ENCODE peak calls at places on chromosome 16, in five cellular contexts. One of them, this sample, is unnamed.

GRCh38 chr16:31215287-31216115 is 1.4 kb downstream of the PYDC1 start:
- DNase-seq in ovary: peak
- DNase-seq in right lobe of liver: no peak
- DNase-seq in breast epithelium: peak
- DNase-seq in spleen: peak
- DNase-seq in this sample: no peak

GRCh38 chr16:56451753-56452689 is 667 bp downstream of the OGFOD1 start:
- DNase-seq in ovary: no peak
- DNase-seq in right lobe of liver: peak
- DNase-seq in breast epithelium: no peak
- DNase-seq in spleen: no peak
- DNase-seq in this sample: peak

GRCh38 chr16:66712512-66712911 is 16.0 kb upstream of the CMTM4 start:
- DNase-seq in ovary: no peak
- DNase-seq in right lobe of liver: no peak
- DNase-seq in breast epithelium: no peak
- DNase-seq in spleen: no peak
- DNase-seq in this sample: no peak

GRCh38 chr16:13244770-13245169 is 343.4 kb downstream of the SHISA9 start:
- DNase-seq in ovary: no peak
- DNase-seq in right lobe of liver: no peak
- DNase-seq in breast epithelium: no peak
- DNase-seq in spleen: no peak
- DNase-seq in this sample: no peak

GRCh38 chr16:11328172-11329079 is 16.8 kb upstream of the RMI2 start:
- DNase-seq in ovary: peak
- DNase-seq in right lobe of liver: no peak
- DNase-seq in breast epithelium: no peak
- DNase-seq in spleen: peak
- DNase-seq in this sample: no peak

GRCh38 chr16:70257391-70257790 is 5.7 kb upstream of the EXOSC6 start:
- DNase-seq in ovary: no peak
- DNase-seq in right lobe of liver: peak
- DNase-seq in breast epithelium: no peak
- DNase-seq in spleen: no peak
- DNase-seq in this sample: no peak

GRCh38 chr16:86215233-86215978 is 294.9 kb upstream of the FOXF1 start:
- DNase-seq in ovary: no peak
- DNase-seq in right lobe of liver: no peak
- DNase-seq in breast epithelium: no peak
- DNase-seq in spleen: no peak
- DNase-seq in this sample: no peak

GRCh38 chr16:73949574-73950348 is 346.9 kb upstream of the PSMD7 start:
- DNase-seq in ovary: no peak
- DNase-seq in right lobe of liver: no peak
- DNase-seq in breast epithelium: no peak
- DNase-seq in spleen: no peak
- DNase-seq in this sample: no peak

GRCh38 chr16:81174644-81175324 is 63.7 kb upstream of the BCO1 start:
- DNase-seq in ovary: no peak
- DNase-seq in right lobe of liver: no peak
- DNase-seq in breast epithelium: no peak
- DNase-seq in spleen: no peak
- DNase-seq in this sample: no peak

GRCh38 chr16:566475-567361 is at the start of gene NHLRC4:
- DNase-seq in ovary: peak
- DNase-seq in right lobe of liver: no peak
- DNase-seq in breast epithelium: no peak
- DNase-seq in spleen: peak
- DNase-seq in this sample: peak

GRCh38 chr16:27498020-27498419 is 51.7 kb downstream of the GTF3C1 start:
- DNase-seq in ovary: no peak
- DNase-seq in right lobe of liver: no peak
- DNase-seq in breast epithelium: no peak
- DNase-seq in spleen: no peak
- DNase-seq in this sample: no peak

GRCh38 chr16:27500801-27501200 is 48.9 kb downstream of the GTF3C1 start:
- DNase-seq in ovary: no peak
- DNase-seq in right lobe of liver: no peak
- DNase-seq in breast epithelium: no peak
- DNase-seq in spleen: no peak
- DNase-seq in this sample: no peak

GRCh38 chr16:27498916-27499658 is 50.6 kb downstream of the GTF3C1 start:
- DNase-seq in ovary: no peak
- DNase-seq in right lobe of liver: no peak
- DNase-seq in breast epithelium: no peak
- DNase-seq in spleen: no peak
- DNase-seq in this sample: no peak

GRCh38 chr16:27499659-27500055 is 50.1 kb downstream of the GTF3C1 start:
- DNase-seq in ovary: no peak
- DNase-seq in right lobe of liver: no peak
- DNase-seq in breast epithelium: no peak
- DNase-seq in spleen: no peak
- DNase-seq in this sample: no peak

GRCh38 chr16:27498426-27498825 is 51.3 kb downstream of the GTF3C1 start:
- DNase-seq in ovary: no peak
- DNase-seq in right lobe of liver: no peak
- DNase-seq in breast epithelium: no peak
- DNase-seq in spleen: no peak
- DNase-seq in this sample: no peak
- TF ChIP-seq POLR2A in ovary: no peak
- TF ChIP-seq POLR2A in right lobe of liver: no peak
- TF ChIP-seq POLR2A in breast epithelium: no peak
- TF ChIP-seq POLR2A in spleen: no peak
- TF ChIP-seq POLR2A in this sample: no peak

GRCh38 chr16:75296606-75297005 is 45.2 kb upstream of the BCAR1 start:
- DNase-seq in ovary: no peak
- DNase-seq in right lobe of liver: no peak
- DNase-seq in breast epithelium: no peak
- DNase-seq in spleen: no peak
- DNase-seq in this sample: no peak
- TF ChIP-seq POLR2A in ovary: no peak
- TF ChIP-seq POLR2A in right lobe of liver: no peak
- TF ChIP-seq POLR2A in breast epithelium: no peak
- TF ChIP-seq POLR2A in spleen: no peak
- TF ChIP-seq POLR2A in this sample: no peak

DNA sequence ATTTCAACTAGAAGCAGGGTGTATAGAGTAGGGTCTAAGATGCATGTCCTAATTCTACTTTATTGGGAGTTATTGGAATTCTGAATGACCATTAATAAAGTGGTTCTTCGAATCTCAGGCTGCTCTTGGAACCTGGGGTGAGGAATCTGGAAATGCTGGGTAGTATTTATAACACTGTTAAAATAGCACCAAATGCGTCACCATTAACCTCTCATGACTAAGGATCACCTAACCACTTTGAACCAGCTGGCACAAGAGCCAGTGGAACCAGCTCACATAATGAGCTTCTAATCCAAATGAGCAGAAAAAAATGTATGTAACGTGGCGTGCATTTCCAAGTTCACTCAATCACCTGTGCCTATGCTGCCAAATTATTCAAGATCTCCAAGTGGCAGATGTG is 281.7 kb downstream of the GRIN2A start:
- DNase-seq in ovary: no peak
- DNase-seq in right lobe of liver: no peak
- DNase-seq in breast epithelium: no peak
- DNase-seq in spleen: no peak
- DNase-seq in this sample: no peak
- TF ChIP-seq POLR2A in ovary: no peak
- TF ChIP-seq POLR2A in right lobe of liver: no peak
- TF ChIP-seq POLR2A in breast epithelium: no peak
- TF ChIP-seq POLR2A in spleen: no peak
- TF ChIP-seq POLR2A in this sample: no peak

DNA sequence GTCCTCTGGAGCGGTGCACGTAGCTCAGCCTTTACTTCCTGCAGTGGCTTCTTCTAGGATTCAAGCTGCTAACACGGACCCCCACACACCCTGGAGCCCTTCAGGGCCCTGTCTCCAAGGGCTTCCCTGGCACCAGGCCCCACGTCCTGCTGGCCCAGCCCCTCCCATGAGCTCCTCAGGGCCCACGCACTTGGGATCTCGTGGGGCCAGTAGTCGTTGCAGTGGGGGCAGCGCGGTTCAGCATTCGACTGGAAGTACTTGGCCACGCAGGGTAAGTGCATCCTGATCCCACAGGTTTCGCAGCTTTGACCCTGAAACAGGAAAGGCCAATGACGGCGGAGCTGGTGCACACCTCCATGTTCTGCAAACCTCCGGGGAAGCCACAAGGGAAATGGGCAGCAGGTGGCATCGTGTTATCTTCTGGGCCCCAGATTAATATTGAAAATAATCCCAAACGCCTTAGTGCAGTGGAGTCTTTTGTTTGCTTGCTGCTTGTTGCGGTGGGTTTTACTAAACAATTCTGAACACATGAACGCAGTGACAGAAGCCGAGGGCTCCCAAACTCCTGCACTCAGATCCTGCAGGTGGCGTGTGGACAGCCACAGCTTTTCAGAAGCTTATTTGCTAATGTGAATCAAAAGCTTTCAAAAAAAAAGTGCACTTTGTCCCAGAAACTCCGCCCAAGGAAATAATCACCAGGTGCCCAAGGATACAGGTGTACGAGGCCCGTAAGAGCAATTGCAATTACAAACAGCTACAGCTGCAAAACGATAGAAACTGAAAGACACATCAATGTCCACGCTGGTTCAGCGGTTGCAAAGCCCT is 22.4 kb downstream of the KDM8 start:
- DNase-seq in ovary: no peak
- DNase-seq in right lobe of liver: no peak
- DNase-seq in breast epithelium: no peak
- DNase-seq in spleen: peak
- DNase-seq in this sample: no peak
- TF ChIP-seq POLR2A in ovary: no peak
- TF ChIP-seq POLR2A in right lobe of liver: no peak
- TF ChIP-seq POLR2A in breast epithelium: no peak
- TF ChIP-seq POLR2A in spleen: no peak
- TF ChIP-seq POLR2A in this sample: no peak

GRCh38 chr16:17469011-17469741 is 1.6 kb downstream of the XYLT1 start:
- DNase-seq in ovary: no peak
- DNase-seq in right lobe of liver: peak
- DNase-seq in breast epithelium: no peak
- DNase-seq in spleen: peak
- DNase-seq in this sample: no peak
- TF ChIP-seq POLR2A in ovary: no peak
- TF ChIP-seq POLR2A in right lobe of liver: no peak
- TF ChIP-seq POLR2A in breast epithelium: no peak
- TF ChIP-seq POLR2A in spleen: no peak
- TF ChIP-seq POLR2A in this sample: no peak